ENCODE peak calls at places on chromosome 18, in seven cellular contexts. O is PC-3; L is RWPE1; V is NB4; H is CD4-positive, alpha-beta T cell; M is psoas muscle; F is cardiac muscle cell. E is an unnamed sample.

GRCh38 chr18:29430416-29430815 is 1253.5 kb upstream of the CDH2 start:
- DNase-seq in F (no peak), L (no peak), O (peak), V (no peak), H (no peak), M (no peak), E (no peak)

GRCh38 chr18:79484661-79485621 is 89.2 kb downstream of the NFATC1 start:
- DNase-seq in V (no peak), L (peak), H (no peak), O (no peak), F (no peak), M (peak), E (no peak)

GRCh38 chr18:49179222-49179621 is 228.5 kb upstream of the SMAD7 start:
- DNase-seq in M (no peak), H (no peak), L (no peak), V (no peak), O (no peak), F (no peak), E (no peak)

GRCh38 chr18:23951206-23951605 is 63.3 kb upstream of the TTC39C start:
- DNase-seq in H (no peak), O (no peak), M (no peak), F (no peak), V (no peak), L (no peak), E (no peak)

GRCh38 chr18:7908686-7909299 is 341.7 kb downstream of the PTPRM start:
- DNase-seq in L (peak), H (no peak), O (peak), V (no peak), M (no peak), F (no peak), E (no peak)

GRCh38 chr18:13513015-13513414 is 213.3 kb downstream of the FAM210A start:
- DNase-seq in V (no peak), H (no peak), O (no peak), M (peak), F (peak), L (no peak), E (no peak)

GRCh38 chr18:50817898-50818250 is 1.9 kb downstream of the MRO start:
- DNase-seq in F (no peak), M (no peak), V (no peak), H (no peak), L (no peak), O (no peak), E (no peak)

GRCh38 chr18:45671366-45671765 is 52.6 kb upstream of the SLC14A1 start:
- DNase-seq in F (no peak), O (no peak), L (no peak), M (no peak), V (peak), H (no peak), E (no peak)

GRCh38 chr18:42520074-42520473 is 565.0 kb downstream of the PIK3C3 start:
- DNase-seq in V (no peak), L (no peak), F (no peak), O (no peak), H (no peak), M (no peak), E (no peak)

GRCh38 chr18:2572892-2573291 is 1.5 kb downstream of the NDC80 start:
- DNase-seq in H (no peak), L (no peak), F (peak), O (no peak), M (no peak), V (no peak), E (no peak)

GRCh38 chr18:37567061-37567993 is 1.7 kb upstream of the CELF4 start:
- DNase-seq in H (no peak), M (no peak), O (no peak), F (peak), L (no peak), V (no peak), E (no peak)

GRCh38 chr18:11522992-11523391 is 86.4 kb upstream of the SLC35G4 start:
- DNase-seq in F (no peak), M (no peak), O (no peak), V (no peak), H (no peak), L (no peak), E (no peak)

GRCh38 chr18:7021994-7022840 is 95.4 kb downstream of the LAMA1 start:
- DNase-seq in V (peak), M (no peak), O (peak), H (no peak), L (peak), F (peak), E (no peak)

GRCh38 chr18:55095579-55095978 is 136.3 kb upstream of the CCDC68 start:
- DNase-seq in F (no peak), H (no peak), V (no peak), L (no peak), M (no peak), O (no peak), E (no peak)

GRCh38 chr18:55097406-55098170 is 138.3 kb upstream of the CCDC68 start:
- DNase-seq in M (no peak), F (no peak), L (peak), H (no peak), O (no peak), V (no peak), E (no peak)

GRCh38 chr18:55093808-55094207 is 134.5 kb upstream of the CCDC68 start:
- DNase-seq in F (no peak), O (no peak), L (no peak), V (no peak), H (no peak), M (no peak), E (no peak)

GRCh38 chr18:55093295-55093694 is 134.0 kb upstream of the CCDC68 start:
- DNase-seq in L (no peak), V (no peak), H (no peak), O (no peak), M (no peak), F (no peak), E (no peak)

GRCh38 chr18:55096261-55097026 is 137.2 kb upstream of the CCDC68 start:
- DNase-seq in M (no peak), O (peak), F (peak), V (peak), H (no peak), L (peak), E (no peak)
- TF ChIP-seq CTCF in M (peak), O (peak), F (peak), V (peak), H (no peak), L (peak), E (no peak)

GRCh38 chr18:1308686-1309085 is 404.0 kb downstream of the ADCYAP1 start:
- DNase-seq in O (no peak), L (no peak), V (peak), F (no peak), M (no peak), H (no peak), E (no peak)
- TF ChIP-seq CTCF in O (no peak), L (no peak), V (no peak), F (no peak), M (no peak), H (no peak), E (no peak)

GRCh38 chr18:40524881-40525280 is 1430.2 kb upstream of the PIK3C3 start:
- DNase-seq in V (no peak), F (no peak), L (no peak), H (no peak), M (no peak), O (no peak), E (no peak)

GRCh38 chr18:40531061-40531460 is 1424.0 kb upstream of the PIK3C3 start:
- DNase-seq in H (no peak), V (peak), O (no peak), L (no peak), F (no peak), M (no peak), E (no peak)

GRCh38 chr18:40534748-40535147 is 1420.3 kb upstream of the PIK3C3 start:
- DNase-seq in H (no peak), O (peak), V (no peak), M (no peak), F (no peak), L (peak), E (no peak)

DNA sequence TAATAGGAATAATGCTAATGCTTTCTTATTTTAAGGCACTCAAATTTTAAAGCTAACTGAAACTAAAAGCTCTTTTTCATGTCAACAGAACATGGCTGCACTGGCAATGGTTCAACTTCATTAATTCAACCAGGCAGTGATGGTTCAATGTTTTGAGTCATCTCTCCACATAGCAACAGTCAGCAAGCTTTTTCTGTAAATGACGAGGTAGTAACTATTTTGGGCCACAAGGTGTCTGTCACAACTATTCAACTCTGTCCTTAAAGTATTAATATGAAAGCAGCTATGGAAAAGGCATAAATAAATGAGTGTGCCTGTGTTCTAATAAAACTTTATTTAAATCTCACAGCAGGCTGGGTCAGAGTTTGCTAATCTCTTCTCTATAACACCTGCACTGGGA is 1425.6 kb upstream of the PIK3C3 start:
- DNase-seq in L (no peak), F (no peak), M (no peak), O (peak), V (no peak), H (no peak), E (no peak)
- TF ChIP-seq CTCF in L (no peak), F (peak), M (no peak), O (peak), V (no peak), H (no peak), E (peak)

GRCh38 chr18:75170916-75171315 is 38.0 kb downstream of the PTGR3 start:
- DNase-seq in H (no peak), V (no peak), F (no peak), O (no peak), M (no peak), L (no peak), E (no peak)

GRCh38 chr18:75172299-75173124 is 36.4 kb downstream of the PTGR3 start:
- DNase-seq in H (no peak), V (no peak), L (no peak), M (no peak), O (no peak), F (no peak), E (no peak)

GRCh38 chr18:75173758-75174157 is 35.2 kb downstream of the PTGR3 start:
- DNase-seq in O (no peak), H (no peak), M (no peak), F (no peak), V (peak), L (no peak), E (no peak)

GRCh38 chr18:75170022-75170789 is 38.7 kb downstream of the PTGR3 start:
- DNase-seq in M (no peak), H (no peak), F (no peak), O (no peak), L (no peak), V (no peak), E (no peak)

GRCh38 chr18:75173125-75173432 is 35.9 kb downstream of the PTGR3 start:
- DNase-seq in L (no peak), H (no peak), F (no peak), O (peak), V (peak), M (no peak), E (no peak)
- TF ChIP-seq CTCF in L (no peak), H (no peak), F (no peak), O (peak), V (peak), M (no peak), E (no peak)

GRCh38 chr18:66211693-66212195 is 392.1 kb downstream of the CDH19 start:
- DNase-seq in O (no peak), V (no peak), F (no peak), M (no peak), H (no peak), L (no peak), E (no peak)
- TF ChIP-seq CTCF in O (no peak), V (no peak), F (no peak), M (no peak), H (no peak), L (no peak), E (no peak)

E was measured in progenitor cell of endocrine pancreas.